ENCODE peak calls at places on chromosomes 11 and 22, in ten cellular contexts. Z, H, F, K, W, R, E, V, O and N are unnamed samples.

GRCh38 chr22:41636467-41636866 is 15.4 kb downstream of the XRCC6 start:
- DNase-seq in K (no peak), R (no peak), Z (peak), H (no peak), F (no peak), E (no peak), V (peak), O (peak), W (no peak), N (no peak)

GRCh38 chr22:43066134-43066533 is 23.1 kb downstream of the TTLL1 start:
- DNase-seq in F (no peak), H (no peak), E (no peak), V (peak), K (no peak), O (no peak), R (no peak), Z (no peak), W (no peak), N (no peak)

GRCh38 chr11:100687630-100688395 is 725 bp downstream of the ARHGAP42 start:
- DNase-seq in V (peak), F (no peak), O (peak), W (no peak), E (peak), Z (peak), R (peak), K (peak), H (no peak), N (peak)

GRCh38 chr11:45253640-45254039 is 32.5 kb downstream of the SYT13 start:
- DNase-seq in W (no peak), F (no peak), Z (no peak), K (no peak), O (no peak), R (no peak), V (no peak), H (no peak), E (no peak), N (no peak)

GRCh38 chr22:38953577-38954413 is 3.6 kb upstream of the APOBEC3A start:
- DNase-seq in H (no peak), O (no peak), R (no peak), E (no peak), K (no peak), F (peak), V (no peak), W (peak), Z (no peak), N (no peak)

GRCh38 chr11:82703796-82704195 is 29.9 kb downstream of the FAM181B start:
- DNase-seq in H (no peak), V (no peak), R (no peak), Z (no peak), E (no peak), W (no peak), O (no peak), K (no peak), F (no peak), N (no peak)

GRCh38 chr11:21896216-21896615 is 296.7 kb upstream of the ANO5 start:
- DNase-seq in H (no peak), E (no peak), O (no peak), Z (no peak), V (no peak), F (no peak), K (no peak), R (no peak), W (no peak), N (no peak)

GRCh38 chr22:43228330-43228729 is 41.4 kb upstream of the TTLL12 start:
- DNase-seq in E (peak), Z (peak), W (no peak), F (no peak), R (no peak), V (no peak), K (no peak), H (peak), O (peak), N (no peak)

GRCh38 chr11:723120-723883 is 17.3 kb downstream of the EPS8L2 start:
- DNase-seq in E (no peak), R (peak), Z (peak), W (peak), K (no peak), H (peak), O (peak), V (no peak), F (no peak), N (peak)

GRCh38 chr11:563812-564578 is 3.2 kb downstream of the RASSF7 start:
- DNase-seq in O (no peak), Z (no peak), R (no peak), F (no peak), H (no peak), E (no peak), V (no peak), W (no peak), K (no peak), N (no peak)

GRCh38 chr11:1231396-1232327 is 8.8 kb downstream of the MUC5B start:
- DNase-seq in O (no peak), Z (no peak), R (no peak), V (no peak), E (no peak), F (no peak), K (no peak), W (peak), H (no peak), N (no peak)

GRCh38 chr11:129248618-129249017 is 56.5 kb upstream of the ARHGAP32 start:
- DNase-seq in F (no peak), O (peak), R (no peak), H (no peak), V (no peak), E (no peak), W (no peak), K (peak), Z (peak), N (no peak)

GRCh38 chr22:20247010-20247505 is 21.1 kb downstream of the RTN4R start:
- DNase-seq in O (no peak), Z (peak), W (no peak), E (no peak), F (no peak), K (no peak), H (no peak), V (no peak), R (peak), N (no peak)

GRCh38 chr22:41874090-41874489 is 40.8 kb downstream of the SHISA8 start:
- DNase-seq in F (no peak), K (no peak), R (no peak), W (no peak), H (no peak), Z (no peak), O (no peak), V (no peak), E (no peak), N (no peak)

GRCh38 chr22:43085658-43086606 is 3.3 kb downstream of the TTLL1 start:
- DNase-seq in H (no peak), V (peak), K (no peak), E (no peak), F (no peak), O (no peak), W (peak), R (no peak), Z (no peak), N (no peak)

GRCh38 chr22:50548046-50548912 is 2.6 kb downstream of the KLHDC7B start:
- DNase-seq in F (no peak), W (peak), R (peak), H (peak), V (no peak), O (no peak), Z (no peak), K (no peak), E (no peak), N (peak)

GRCh38 chr11:102239906-102240305 is 77.4 kb upstream of the BIRC3 start:
- DNase-seq in Z (no peak), E (no peak), K (no peak), O (no peak), V (no peak), W (no peak), H (no peak), R (no peak), F (no peak), N (peak)

GRCh38 chr11:110182886-110183285 is 89.7 kb downstream of the ZC3H12C start:
- DNase-seq in Z (peak), W (no peak), E (no peak), R (no peak), V (no peak), F (no peak), H (no peak), O (no peak), K (no peak), N (no peak)

GRCh38 chr11:16356057-16356750 is at the start of gene SOX6:
- DNase-seq in K (no peak), F (no peak), E (no peak), R (no peak), V (no peak), W (no peak), O (peak), Z (peak), H (no peak), N (no peak)

GRCh38 chr11:103368151-103368550 is 258.9 kb downstream of the DYNC2H1 start:
- DNase-seq in W (no peak), H (no peak), K (no peak), R (no peak), V (no peak), E (no peak), O (no peak), Z (no peak), F (no peak), N (no peak)

GRCh38 chr11:106880121-106880520 is 138.2 kb downstream of the GUCY1A2 start:
- DNase-seq in K (no peak), F (no peak), W (no peak), O (no peak), Z (no peak), H (no peak), R (no peak), E (no peak), V (no peak), N (no peak)

GRCh38 chr22:29782061-29782845 is 15.1 kb downstream of the UQCR10 start:
- DNase-seq in H (no peak), F (no peak), V (peak), W (no peak), E (peak), K (no peak), R (no peak), O (no peak), Z (peak), N (peak)

GRCh38 chr11:1055109-1055703 is 18.7 kb upstream of the MUC6 start:
- DNase-seq in Z (no peak), H (no peak), E (no peak), K (no peak), V (no peak), R (no peak), W (peak), F (no peak), O (no peak), N (no peak)

GRCh38 chr11:18046116-18046777 is at the start of gene TPH1:
- DNase-seq in W (no peak), E (peak), Z (peak), H (no peak), V (peak), O (no peak), K (no peak), R (no peak), F (peak), N (peak)

GRCh38 chr22:46748948-46749681 is 11.1 kb upstream of the CERK start:
- DNase-seq in K (no peak), E (no peak), W (peak), V (no peak), F (no peak), H (peak), O (no peak), Z (peak), R (peak), N (no peak)

GRCh38 chr11:83510530-83511449 is 224.6 kb upstream of the CCDC90B start:
- DNase-seq in Z (no peak), E (no peak), W (no peak), R (no peak), F (no peak), K (no peak), H (no peak), O (no peak), V (no peak), N (no peak)

GRCh38 chr11:5593146-5593545 is 3.3 kb upstream of the TRIM6 start:
- DNase-seq in V (no peak), Z (peak), R (no peak), H (no peak), F (no peak), K (no peak), W (no peak), E (no peak), O (no peak), N (no peak)

GRCh38 chr11:72338266-72338665 is 94.3 kb upstream of the PHOX2A start:
- DNase-seq in K (no peak), R (no peak), V (no peak), O (no peak), Z (no peak), F (no peak), H (no peak), W (no peak), E (no peak), N (no peak)

GRCh38 chr11:111193924-111194490 is 51.5 kb upstream of the POU2AF2 start:
- DNase-seq in H (no peak), R (no peak), O (no peak), Z (no peak), F (no peak), E (no peak), K (no peak), V (no peak), W (no peak), N (no peak)

GRCh38 chr22:40487663-40488249 is 117.4 kb downstream of the SGSM3 start:
- DNase-seq in Z (peak), R (no peak), V (no peak), H (no peak), W (no peak), K (no peak), E (no peak), O (peak), F (no peak), N (no peak)

GRCh38 chr22:46866591-46866990 is 104.1 kb downstream of the TBC1D22A start:
- DNase-seq in E (no peak), Z (peak), V (no peak), H (no peak), O (no peak), F (peak), W (no peak), R (no peak), K (no peak), N (no peak)

GRCh38 chr11:72684236-72684912 is 10.2 kb upstream of the PDE2A start:
- DNase-seq in R (peak), Z (peak), F (no peak), E (peak), O (peak), W (peak), K (peak), V (peak), H (peak), N (peak)

GRCh38 chr11:120196857-120197253 is 14.0 kb upstream of the OAF start:
- DNase-seq in Z (no peak), K (no peak), F (no peak), O (no peak), H (no peak), E (no peak), V (no peak), R (no peak), W (no peak), N (no peak)

GRCh38 chr11:63871962-63872832 is 33.3 kb downstream of the MARK2 start:
- DNase-seq in H (no peak), O (peak), R (peak), E (peak), V (peak), Z (peak), W (no peak), F (peak), K (peak), N (peak)

GRCh38 chr11:23206736-23207336 is 346.6 kb upstream of the CCDC179 start:
- DNase-seq in F (no peak), V (no peak), O (no peak), Z (peak), H (no peak), E (no peak), K (no peak), W (no peak), R (no peak), N (no peak)

GRCh38 chr11:2631161-2631560 is 68.6 kb downstream of the KCNQ1OT1 start:
- DNase-seq in W (no peak), R (no peak), O (no peak), Z (no peak), K (no peak), H (no peak), E (no peak), V (no peak), F (no peak), N (no peak)

GRCh38 chr11:69142894-69143293 is 12.8 kb upstream of the SMIM38 start:
- DNase-seq in V (no peak), W (no peak), F (no peak), R (no peak), E (peak), Z (no peak), H (no peak), K (no peak), O (no peak), N (no peak)

GRCh38 chr11:110838808-110839207 is 126.6 kb upstream of the ARHGAP20 start:
- DNase-seq in R (no peak), E (no peak), Z (no peak), F (no peak), O (peak), H (no peak), K (no peak), V (no peak), W (no peak), N (no peak)

GRCh38 chr11:27718853-27719574 is 18.8 kb upstream of the BDNF start:
- DNase-seq in K (no peak), O (no peak), R (no peak), W (no peak), F (no peak), E (no peak), V (peak), Z (peak), H (no peak), N (peak)

DNA sequence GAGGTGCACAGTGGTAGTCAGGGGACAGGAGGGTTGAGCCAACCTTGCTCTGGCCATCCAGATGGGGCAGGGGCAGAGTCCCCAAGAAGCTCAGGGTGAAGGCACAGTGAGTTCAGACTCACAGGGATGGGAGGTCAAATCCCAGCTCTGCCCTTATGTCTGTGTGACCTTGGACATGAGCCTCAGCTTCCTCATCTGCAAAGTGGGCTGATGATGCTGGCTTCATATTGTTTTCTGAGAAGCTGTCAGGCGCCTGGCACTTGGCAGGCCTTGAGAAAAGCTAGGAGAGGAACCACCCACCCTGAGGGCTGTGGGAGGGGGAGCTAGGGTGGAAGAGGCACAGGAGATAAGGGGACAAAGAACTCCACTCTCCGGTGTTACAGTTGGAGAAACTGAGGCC is 23.6 kb downstream of the CYTH4 start:
- DNase-seq in K (no peak), W (no peak), Z (no peak), F (no peak), H (no peak), O (no peak), V (no peak), R (no peak), E (no peak), N (no peak)
- H3K27ac ChIP-seq in K (peak), W (peak), Z (peak), F (peak), H (peak), O (no peak), V (peak), R (peak), E (peak), N (no peak)

GRCh38 chr11:20360650-20361049 is 2.9 kb upstream of the HTATIP2 start:
- DNase-seq in W (peak), R (peak), O (no peak), V (no peak), K (no peak), H (no peak), E (peak), Z (peak), F (no peak), N (no peak)

GRCh38 chr11:20364412-20364792 is 888 bp downstream of the HTATIP2 start:
- DNase-seq in F (no peak), Z (no peak), V (no peak), H (no peak), E (no peak), O (no peak), K (no peak), R (no peak), W (no peak), N (peak)

GRCh38 chr11:20363149-20363499 is 390 bp upstream of the HTATIP2 start:
- DNase-seq in W (no peak), O (no peak), E (no peak), Z (no peak), K (no peak), H (no peak), V (no peak), F (no peak), R (no peak), N (no peak)

GRCh38 chr11:20362481-20362880 is 1.0 kb upstream of the HTATIP2 start:
- DNase-seq in R (no peak), Z (no peak), O (no peak), W (no peak), H (no peak), K (no peak), E (no peak), F (no peak), V (no peak), N (no peak)

GRCh38 chr11:20363500-20364411 is at the start of gene HTATIP2:
- DNase-seq in K (no peak), Z (peak), V (peak), F (no peak), R (peak), H (peak), E (peak), W (peak), O (peak), N (peak)
- H3K27ac ChIP-seq in K (peak), Z (peak), V (peak), F (peak), R (peak), H (peak), E (peak), W (peak), O (peak), N (peak)

GRCh38 chr22:35329114-35329847 is 29.6 kb downstream of the TOM1 start:
- DNase-seq in W (no peak), V (no peak), Z (no peak), E (no peak), R (no peak), K (no peak), O (no peak), H (no peak), F (no peak), N (no peak)
- H3K27ac ChIP-seq in W (no peak), V (peak), Z (no peak), E (peak), R (no peak), K (no peak), O (no peak), H (no peak), F (no peak), N (no peak)

DNA sequence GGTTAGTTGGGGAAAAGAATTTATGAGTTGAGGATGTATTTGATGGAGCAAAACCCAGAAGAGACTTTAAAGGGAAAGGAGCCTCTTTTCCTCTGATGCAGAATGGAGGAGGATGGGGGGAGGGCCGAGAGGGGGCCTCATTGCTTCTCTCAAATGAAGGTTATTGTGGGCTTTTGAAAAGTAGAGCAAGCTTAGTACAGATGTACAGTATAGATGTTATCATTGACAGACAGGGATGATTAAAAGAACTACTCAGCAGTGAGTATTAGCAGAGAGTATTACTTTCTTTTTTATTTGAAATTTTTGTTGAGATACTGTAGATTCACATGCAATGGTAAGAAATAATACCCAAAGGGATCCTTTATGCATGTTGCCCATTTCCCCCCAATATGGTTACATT is 98.1 kb downstream of the TEAD1 start:
- DNase-seq in E (no peak), R (no peak), F (no peak), H (no peak), Z (no peak), W (no peak), K (no peak), V (no peak), O (no peak), N (no peak)
- H3K27ac ChIP-seq in E (no peak), R (no peak), F (no peak), H (no peak), Z (no peak), W (no peak), K (no peak), V (no peak), O (no peak), N (no peak)